ENCODE peak calls at places on chromosome 1, in eight cellular contexts. N is dorsolateral prefrontal cortex, J is A549, Y is OCI-LY7, H is lower lobe of right lung, Z is bronchial epithelial cell, X is IMR-90, E is fibroblast of the aortic adventitia. T is an unnamed sample.

GRCh38 chr1:8424539-8425116 is 106.7 kb downstream of the SLC45A1 start:
- DNase-seq in N (peak), J (no peak), Y (peak), H (peak), Z (peak), X (no peak), E (no peak), T (peak)

GRCh38 chr1:163980391-163980790 is 578.6 kb upstream of the PBX1 start:
- DNase-seq in N (no peak), J (no peak), Y (no peak), H (no peak), Z (no peak), X (no peak), E (no peak), T (no peak)

GRCh38 chr1:177650947-177651346 is 318.9 kb downstream of the SEC16B start:
- DNase-seq in N (no peak), J (no peak), Y (no peak), H (no peak), Z (no peak), X (no peak), E (no peak), T (no peak)

GRCh38 chr1:208179303-208179702 is 64.9 kb downstream of the PLXNA2 start:
- DNase-seq in N (no peak), J (no peak), Y (no peak), H (peak), Z (no peak), X (no peak), E (peak), T (no peak)

GRCh38 chr1:246827396-246827795 is 103.2 kb downstream of the SCCPDH start:
- DNase-seq in N (no peak), J (no peak), Y (no peak), H (no peak), Z (peak), X (no peak), E (no peak), T (no peak)

GRCh38 chr1:156559797-156560112 is 12.6 kb downstream of the IQGAP3 start:
- DNase-seq in N (no peak), J (no peak), Y (no peak), H (no peak), Z (no peak), X (no peak), E (no peak), T (no peak)

GRCh38 chr1:208640295-208640694 is 396.1 kb upstream of the PLXNA2 start:
- DNase-seq in N (no peak), J (no peak), Y (no peak), H (no peak), Z (no peak), X (no peak), E (no peak), T (no peak)

GRCh38 chr1:182595641-182596240 is 6.7 kb upstream of the RNASEL start:
- DNase-seq in N (peak), J (peak), Y (peak), H (peak), Z (peak), X (peak), E (peak), T (peak)

GRCh38 chr1:93629101-93630059 is 52.3 kb downstream of the BCAR3 start:
- DNase-seq in N (no peak), J (peak), Y (peak), H (no peak), Z (peak), X (peak), E (peak), T (peak)

GRCh38 chr1:159915571-159916239 is 9.6 kb downstream of the TAGLN2 start:
- DNase-seq in N (no peak), J (no peak), Y (no peak), H (no peak), Z (no peak), X (no peak), E (no peak), T (no peak)

GRCh38 chr1:246153796-246154212 is 353.3 kb downstream of the SMYD3 start:
- DNase-seq in N (no peak), J (no peak), Y (no peak), H (no peak), Z (no peak), X (peak), E (peak), T (no peak)

GRCh38 chr1:188122646-188123045 is 1293.9 kb downstream of the PLA2G4A start:
- DNase-seq in N (no peak), J (no peak), Y (no peak), H (no peak), Z (peak), X (no peak), E (no peak), T (no peak)

GRCh38 chr1:225554216-225554812 is 98.6 kb downstream of the ENAH start:
- DNase-seq in N (no peak), J (peak), Y (peak), H (no peak), Z (peak), X (peak), E (peak), T (peak)
- TF ChIP-seq CTCF in N (peak), J (peak), Y (peak), H (peak), Z (peak), X (peak), E (peak), T (peak)

DNA sequence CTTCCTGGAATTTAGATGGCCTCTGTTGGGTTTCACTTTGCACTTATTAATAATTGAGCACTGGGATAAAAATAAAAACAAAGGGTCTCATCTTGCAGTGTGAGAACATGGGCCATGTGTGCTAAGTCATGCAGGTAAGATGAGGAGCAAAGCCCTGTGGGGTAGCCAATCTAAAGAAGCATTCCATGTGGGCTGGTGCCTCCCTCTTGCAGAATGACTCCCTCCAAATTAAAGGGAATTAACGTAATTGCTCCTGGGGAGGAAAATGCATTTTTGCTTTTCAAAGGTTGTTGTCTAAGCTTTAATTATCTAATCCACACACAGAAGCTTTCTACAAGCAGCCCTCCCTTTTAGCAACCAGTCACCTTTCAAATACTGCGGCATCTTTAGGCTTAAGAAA is 69.8 kb downstream of the CDC14A start:
- DNase-seq in N (no peak), J (no peak), Y (no peak), H (no peak), Z (no peak), X (no peak), E (no peak), T (no peak)
- H3K4me3 ChIP-seq in N (no peak), J (no peak), Y (no peak), H (no peak), Z (no peak), X (no peak), E (no peak), T (no peak)

GRCh38 chr1:167409183-167409582 is 109.1 kb downstream of the CD247 start:
- DNase-seq in N (no peak), J (no peak), Y (peak), H (no peak), Z (peak), X (no peak), E (no peak), T (no peak)
- TF ChIP-seq CTCF in N (no peak), J (peak), Y (peak), H (no peak), Z (no peak), X (no peak), E (no peak), T (no peak)

GRCh38 chr1:71592646-71593274 is 511.9 kb upstream of the ZRANB2 start:
- DNase-seq in N (no peak), J (no peak), Y (no peak), H (no peak), Z (no peak), X (no peak), E (no peak), T (peak)
- H3K4me3 ChIP-seq in N (no peak), J (no peak), Y (no peak), H (no peak), Z (no peak), X (no peak), E (no peak), T (no peak)

T was measured in fibroblast of pulmonary artery.